ENCODE peak calls at places on chromosomes 13 and 19, in seven cellular contexts. W, A, E, Q, U, L and C are unnamed samples.

GRCh38 chr19:46297700-46298476 is 1.0 kb downstream of the HIF3A start:
- DNase-seq in W (peak), A (peak), E (no peak), Q (peak), U (peak), L (no peak), C (peak)

GRCh38 chr19:34975056-34975455 is 11.0 kb upstream of the ZNF792 start:
- DNase-seq in W (no peak), A (no peak), E (no peak), Q (no peak), U (no peak), L (no peak), C (no peak)

GRCh38 chr13:106036870-106037269 is 498.6 kb downstream of the EFNB2 start:
- DNase-seq in W (no peak), A (no peak), E (no peak), Q (no peak), U (no peak), L (no peak), C (no peak)

GRCh38 chr13:41465215-41465907 is 8.0 kb downstream of the RGCC start:
- DNase-seq in W (peak), A (peak), E (no peak), Q (no peak), U (no peak), L (peak), C (peak)

GRCh38 chr19:2775556-2776430 is 7.3 kb downstream of the SGTA start:
- DNase-seq in W (peak), A (peak), E (no peak), Q (no peak), U (peak), L (peak), C (no peak)

GRCh38 chr13:32038353-32038752 is 6.8 kb downstream of the FRY start:
- DNase-seq in W (no peak), A (no peak), E (no peak), Q (no peak), U (no peak), L (no peak), C (no peak)

GRCh38 chr13:41742917-41743552 is 217.9 kb downstream of the VWA8 start:
- DNase-seq in W (no peak), A (no peak), E (no peak), Q (no peak), U (no peak), L (no peak), C (no peak)

GRCh38 chr19:12695090-12695489 is 1.3 kb downstream of the FBXW9 start:
- DNase-seq in W (no peak), A (no peak), E (no peak), Q (no peak), U (no peak), L (no peak), C (no peak)

GRCh38 chr19:31529121-31529520 is 179.9 kb upstream of the TSHZ3 start:
- DNase-seq in W (no peak), A (no peak), E (no peak), Q (no peak), U (no peak), L (no peak), C (no peak)

GRCh38 chr13:84686973-84687372 is 804.7 kb upstream of the SLITRK1 start:
- DNase-seq in W (no peak), A (no peak), E (no peak), Q (no peak), U (no peak), L (no peak), C (no peak)

DNA sequence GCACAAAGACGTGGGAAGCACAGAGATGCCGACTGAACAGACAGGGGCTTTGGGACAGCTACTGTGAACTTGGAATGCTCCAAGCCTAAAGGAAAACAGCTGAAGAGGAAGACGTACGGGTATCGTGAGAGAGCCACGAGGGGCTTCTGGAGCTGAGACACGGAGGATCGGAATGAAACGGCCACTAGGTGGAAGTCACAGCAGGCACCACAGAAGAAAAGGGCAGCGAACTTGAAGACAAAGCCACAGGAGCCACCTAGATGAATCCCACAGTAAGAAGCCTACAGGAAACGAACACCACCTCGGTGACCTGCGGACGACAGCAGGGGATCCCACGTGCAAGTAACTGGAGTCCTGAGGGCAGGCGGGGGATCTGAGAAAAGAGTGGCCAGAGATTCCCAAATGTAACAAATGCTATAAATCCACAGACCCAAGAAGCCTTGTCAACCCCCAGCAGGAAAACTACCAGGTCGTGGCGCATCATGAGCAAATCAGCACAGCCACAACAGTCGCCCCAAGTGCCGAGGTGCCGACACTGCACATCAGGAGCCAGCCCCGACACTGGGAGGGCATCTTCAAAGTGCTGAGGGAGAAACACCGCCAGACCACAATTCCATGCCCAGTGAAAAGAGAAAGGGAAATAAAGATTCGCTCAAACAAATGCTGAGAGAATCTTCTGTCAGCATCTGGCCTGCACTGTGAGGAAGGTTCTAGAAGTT is 39.3 kb upstream of the ISYNA1 start:
- DNase-seq in W (no peak), A (no peak), E (no peak), Q (no peak), U (no peak), L (no peak), C (no peak)
- H3K27ac ChIP-seq in W (no peak), A (peak), E (no peak), Q (no peak), U (no peak), L (no peak), C (no peak)

GRCh38 chr19:50717891-50718254 is 1.7 kb downstream of the SHANK1 start:
- DNase-seq in W (no peak), A (no peak), E (no peak), Q (no peak), U (no peak), L (no peak), C (no peak)
- H3K4me3 ChIP-seq in W (peak), A (no peak), E (no peak), Q (no peak), U (no peak), L (no peak), C (no peak)

DNA sequence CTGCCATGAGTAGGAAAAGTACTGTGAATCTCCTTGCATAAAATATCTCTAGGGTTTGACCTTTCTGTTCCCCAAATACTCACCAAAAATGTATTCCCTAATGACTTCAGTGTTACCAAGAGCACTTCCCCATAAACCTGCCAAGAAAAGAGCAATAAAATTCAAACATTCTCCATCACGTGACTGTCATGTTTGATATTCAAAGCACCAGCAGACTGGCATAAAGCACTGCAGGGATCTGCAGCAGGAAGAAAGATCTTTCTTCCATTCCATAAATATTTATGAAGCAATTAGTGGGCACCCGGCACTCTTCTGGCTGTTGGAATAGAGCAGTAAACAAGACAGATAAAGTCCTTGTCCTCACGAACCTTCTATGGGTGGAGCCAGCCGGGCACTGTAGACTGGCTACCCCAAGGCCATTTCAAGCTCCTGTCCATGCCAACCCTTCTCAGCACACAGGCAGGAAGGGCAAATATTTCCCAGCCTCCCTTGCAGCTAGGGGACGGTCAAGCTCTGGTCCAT is 20.3 kb downstream of the PLA2G4C start:
- DNase-seq in W (no peak), A (no peak), E (no peak), Q (no peak), U (no peak), L (no peak), C (no peak)
- H3K27ac ChIP-seq in W (no peak), A (no peak), E (no peak), Q (no peak), U (no peak), L (no peak), C (no peak)

DNA sequence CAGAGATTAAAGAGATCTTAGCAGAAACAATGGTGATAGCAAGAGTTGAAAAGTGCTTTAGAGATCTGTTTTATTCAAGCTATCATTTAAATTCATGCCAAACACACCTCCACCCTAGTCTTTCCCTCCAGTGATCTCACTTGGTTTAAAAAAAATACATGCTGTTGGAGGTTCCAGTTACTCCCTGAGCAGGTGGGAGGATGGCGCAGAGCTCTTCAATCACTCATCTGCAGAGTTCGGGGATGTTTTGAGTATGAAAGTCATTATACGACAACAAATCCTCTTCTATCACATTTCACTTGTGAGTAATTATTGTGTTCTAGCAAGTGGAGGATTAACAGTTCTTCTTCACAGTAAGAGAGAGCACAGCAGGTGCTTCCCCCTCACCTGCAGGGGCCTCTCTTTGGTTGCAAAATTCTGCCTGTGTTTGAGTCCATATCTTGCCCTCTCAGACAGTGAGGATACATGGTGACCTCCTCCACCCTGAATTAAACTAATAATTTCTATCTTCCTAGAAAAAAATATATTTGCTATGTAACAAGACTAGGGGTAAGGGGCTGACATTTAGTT is 376.7 kb downstream of the LIG4 start:
- DNase-seq in W (no peak), A (no peak), E (no peak), Q (no peak), U (no peak), L (no peak), C (no peak)
- H3K4me3 ChIP-seq in W (no peak), A (no peak), E (no peak), Q (no peak), U (no peak), L (no peak), C (no peak)

DNA sequence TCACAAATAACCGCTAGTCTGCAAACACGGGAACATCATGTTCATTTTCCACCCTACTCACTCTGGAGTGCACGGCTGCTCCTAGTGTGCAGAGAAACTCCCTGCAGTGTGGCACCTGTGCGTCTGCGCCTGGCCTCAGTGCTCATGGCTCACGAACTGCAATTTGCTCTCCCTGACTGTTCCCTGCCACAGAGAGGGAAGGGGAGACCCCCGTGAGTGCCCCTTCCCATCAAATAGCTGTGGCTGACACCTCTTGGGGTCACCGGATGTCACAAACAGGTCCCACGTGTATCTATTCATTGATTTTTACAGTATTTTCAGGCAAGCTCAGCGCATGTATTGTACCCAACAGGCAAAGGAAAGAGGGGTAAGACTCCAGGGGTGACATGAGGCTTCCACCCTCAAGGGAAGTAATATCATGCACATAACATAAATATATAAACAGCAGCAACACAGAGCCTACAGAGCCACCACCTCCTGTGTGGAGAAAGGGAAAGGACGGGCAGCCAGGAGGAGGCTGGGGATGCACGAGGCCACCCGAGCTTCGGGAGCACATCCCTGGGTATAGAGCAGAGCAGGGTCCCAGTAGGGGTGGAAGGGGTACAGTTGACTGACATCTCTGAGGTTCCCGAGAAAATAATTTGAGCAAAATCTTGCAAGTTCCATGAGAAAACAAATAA is 140.3 kb upstream of the SOX1 start:
- DNase-seq in W (no peak), A (no peak), E (no peak), Q (no peak), U (no peak), L (no peak), C (no peak)
- H3K27ac ChIP-seq in W (no peak), A (no peak), E (no peak), Q (no peak), U (no peak), L (no peak), C (no peak)

DNA sequence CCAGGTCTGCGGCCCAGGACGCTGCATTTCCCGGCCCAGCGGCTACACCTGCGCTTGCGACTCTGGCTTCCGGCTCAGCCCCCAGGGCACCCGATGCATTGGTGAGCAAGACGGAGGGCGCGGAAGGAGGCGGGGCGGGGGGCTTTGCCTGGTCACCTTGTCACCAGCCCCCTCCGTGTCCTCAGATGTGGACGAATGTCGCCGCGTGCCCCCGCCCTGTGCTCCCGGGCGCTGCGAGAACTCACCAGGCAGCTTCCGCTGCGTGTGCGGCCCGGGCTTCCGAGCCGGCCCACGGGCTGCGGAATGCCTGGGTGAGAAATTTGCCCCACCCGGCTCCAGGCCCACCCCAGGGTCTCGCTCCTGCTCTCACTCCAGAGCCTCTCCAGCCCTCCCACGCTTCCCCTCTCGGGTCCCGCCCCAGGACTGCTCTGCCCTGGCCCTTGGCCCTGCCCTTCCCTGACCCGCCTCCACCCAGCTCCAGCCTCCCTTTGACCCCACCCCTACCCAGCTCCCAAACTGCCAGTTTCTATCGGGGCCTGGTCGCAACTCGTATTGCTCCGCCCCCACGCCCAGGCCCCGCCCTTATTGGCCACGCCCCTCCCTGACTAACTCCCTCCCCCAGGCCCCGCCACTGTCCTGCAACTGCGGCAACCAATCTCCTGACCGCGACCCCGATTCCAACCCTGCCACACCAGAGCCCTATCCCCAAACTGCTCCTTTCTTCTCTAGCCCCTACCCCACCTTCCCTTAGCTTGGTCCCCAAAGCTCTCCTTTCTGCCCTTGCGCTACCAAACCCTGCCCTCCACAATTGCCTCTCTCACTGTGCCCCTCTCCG is 8.6 kb downstream of the LTBP4 start:
- DNase-seq in W (peak), A (peak), E (peak), Q (peak), U (peak), L (peak), C (peak)
- H3K4me3 ChIP-seq in W (peak), A (peak), E (peak), Q (peak), U (peak), L (peak), C (peak)

DNA sequence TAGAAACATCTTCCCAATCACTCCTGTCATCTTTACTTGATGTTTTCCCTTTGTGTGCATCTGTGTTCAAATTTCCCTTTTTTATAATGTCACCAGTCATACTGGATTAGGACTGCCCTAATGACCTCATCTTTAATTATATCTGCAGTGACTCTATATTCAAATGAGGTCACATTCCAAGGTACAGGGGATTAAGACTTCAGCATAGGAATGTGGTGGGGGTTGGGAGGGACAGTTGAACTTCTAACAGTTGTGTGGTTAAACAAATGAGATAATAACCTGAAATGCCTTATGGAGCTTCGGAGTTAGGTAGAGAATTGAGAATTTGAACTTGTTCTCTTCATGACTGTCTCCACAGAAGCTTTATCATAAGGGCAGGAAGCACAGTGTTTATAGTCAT is 23.0 kb downstream of the PAN3 start:
- DNase-seq in W (no peak), A (no peak), E (peak), Q (no peak), U (no peak), L (no peak), C (no peak)
- H3K27ac ChIP-seq in W (no peak), A (no peak), E (peak), Q (no peak), U (no peak), L (no peak), C (no peak)

GRCh38 chr19:17341386-17341785 is 4.0 kb downstream of the GTPBP3 start:
- DNase-seq in W (no peak), A (no peak), E (no peak), Q (no peak), U (no peak), L (no peak), C (no peak)

GRCh38 chr19:17339088-17339741 is 1.9 kb downstream of the GTPBP3 start:
- DNase-seq in W (peak), A (no peak), E (no peak), Q (no peak), U (no peak), L (no peak), C (no peak)

GRCh38 chr19:17341845-17342244 is 4.5 kb downstream of the GTPBP3 start:
- DNase-seq in W (no peak), A (no peak), E (no peak), Q (no peak), U (no peak), L (no peak), C (no peak)

GRCh38 chr19:17340871-17341357 is 3.6 kb downstream of the GTPBP3 start:
- DNase-seq in W (no peak), A (no peak), E (no peak), Q (no peak), U (no peak), L (peak), C (no peak)

DNA sequence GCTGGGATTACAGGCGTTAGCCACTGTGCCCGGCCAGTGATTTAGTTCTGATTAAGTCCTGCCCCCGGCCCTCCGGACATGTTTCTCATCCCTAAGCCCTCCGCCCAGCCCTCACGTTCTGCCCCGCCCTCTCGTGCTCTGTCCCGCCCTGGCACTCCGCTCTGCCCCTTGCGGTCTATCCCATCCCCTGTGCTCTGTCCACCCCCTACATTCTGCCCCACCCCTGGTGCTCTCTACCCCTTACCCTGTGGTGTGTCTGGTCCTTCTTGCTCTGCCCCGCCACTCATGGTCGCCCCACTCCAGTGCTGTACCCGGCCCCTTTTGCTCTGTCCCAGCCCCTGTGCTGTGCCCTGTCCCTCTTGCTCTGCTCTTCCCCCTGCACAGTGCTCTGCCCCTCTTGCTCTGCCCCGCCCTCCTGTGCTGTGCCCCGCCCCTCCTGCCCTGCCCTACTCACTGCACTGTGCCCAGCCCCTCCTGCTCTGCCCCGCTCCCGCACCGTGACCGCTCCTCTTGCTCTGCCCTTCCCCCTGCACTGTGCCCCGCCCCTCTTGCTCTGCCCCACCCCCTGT is 3.0 kb downstream of the GTPBP3 start:
- DNase-seq in W (peak), A (no peak), E (no peak), Q (no peak), U (no peak), L (peak), C (no peak)
- H3K4me3 ChIP-seq in W (no peak), A (no peak), E (no peak), Q (no peak), U (no peak), L (peak), C (no peak)

GRCh38 chr19:53103903-53104203 is 631 bp upstream of the ZNF160 start:
- DNase-seq in W (no peak), A (no peak), E (no peak), Q (no peak), U (no peak), L (no peak), C (no peak)

GRCh38 chr19:53102701-53103140 is 501 bp downstream of the ZNF160 start:
- DNase-seq in W (peak), A (peak), E (peak), Q (no peak), U (peak), L (peak), C (no peak)

GRCh38 chr19:53103141-53103902 is at the start of gene ZNF160:
- DNase-seq in W (peak), A (peak), E (peak), Q (peak), U (peak), L (peak), C (peak)

GRCh38 chr19:53101518-53101917 is 1.7 kb downstream of the ZNF160 start:
- DNase-seq in W (no peak), A (no peak), E (no peak), Q (no peak), U (no peak), L (no peak), C (no peak)

GRCh38 chr19:53102186-53102585 is 1.0 kb downstream of the ZNF160 start:
- DNase-seq in W (no peak), A (no peak), E (no peak), Q (no peak), U (no peak), L (no peak), C (no peak)
- H3K27ac ChIP-seq in W (peak), A (peak), E (no peak), Q (peak), U (peak), L (peak), C (peak)

GRCh38 chr13:95552208-95552538 is 347 bp upstream of the CLDN10 start:
- DNase-seq in W (peak), A (no peak), E (no peak), Q (no peak), U (no peak), L (no peak), C (no peak)

GRCh38 chr13:95556981-95557380 is 4.5 kb downstream of the CLDN10 start:
- DNase-seq in W (no peak), A (no peak), E (no peak), Q (no peak), U (no peak), L (no peak), C (no peak)

GRCh38 chr13:95552539-95553270 is at the start of gene CLDN10:
- DNase-seq in W (no peak), A (no peak), E (no peak), Q (no peak), U (no peak), L (no peak), C (no peak)

GRCh38 chr13:95553614-95554385 is 1.3 kb downstream of the CLDN10 start:
- DNase-seq in W (no peak), A (peak), E (no peak), Q (no peak), U (no peak), L (no peak), C (no peak)

GRCh38 chr13:95553271-95553588 is 710 bp downstream of the CLDN10 start:
- DNase-seq in W (no peak), A (no peak), E (no peak), Q (no peak), U (no peak), L (no peak), C (no peak)
- H3K4me3 ChIP-seq in W (peak), A (peak), E (no peak), Q (peak), U (peak), L (peak), C (no peak)